ENCODE peak calls at places on chromosomes 6 and 20, in five cellular contexts. A is tibial nerve, I is A549, G is esophagus muscularis mucosa, E is stomach. M is an unnamed sample.

GRCh38 chr6:14365393-14365792 is 247.8 kb downstream of the CD83 start:
- DNase-seq in A (no peak), G (no peak), I (no peak), E (no peak), M (no peak)

GRCh38 chr20:17653835-17654648 is 28.0 kb downstream of the RRBP1 start:
- DNase-seq in E (no peak), G (no peak), A (no peak), I (no peak), M (no peak)

GRCh38 chr6:144411506-144412165 is 126.5 kb downstream of the UTRN start:
- DNase-seq in I (no peak), E (no peak), A (no peak), G (no peak), M (no peak)

GRCh38 chr20:7893019-7893730 is 47.1 kb downstream of the HAO1 start:
- DNase-seq in A (no peak), E (no peak), G (no peak), I (no peak), M (no peak)

GRCh38 chr6:80789912-80790635 is 683.6 kb downstream of the BCKDHB start:
- DNase-seq in E (no peak), A (no peak), I (no peak), G (no peak), M (no peak)

GRCh38 chr6:30688569-30688968 is 2.1 kb upstream of the PPP1R18 start:
- DNase-seq in G (no peak), I (no peak), A (no peak), E (no peak), M (no peak)

GRCh38 chr6:73732845-73733675 is 37.1 kb downstream of the CD109 start:
- DNase-seq in E (peak), G (no peak), A (peak), I (peak), M (no peak)

GRCh38 chr20:12976720-12977633 is 31.8 kb upstream of the SPTLC3 start:
- DNase-seq in A (no peak), G (no peak), E (no peak), I (no peak), M (no peak)

GRCh38 chr20:10671850-10672578 is 1.8 kb downstream of the JAG1 start:
- DNase-seq in A (peak), E (peak), G (no peak), I (no peak), M (no peak)

GRCh38 chr6:148608211-148608951 is 138.4 kb upstream of the UST start:
- DNase-seq in E (no peak), I (peak), G (no peak), A (no peak), M (no peak)

GRCh38 chr20:53888951-53889350 is 181.4 kb downstream of the BCAS1 start:
- DNase-seq in E (no peak), A (no peak), I (no peak), G (no peak), M (no peak)

GRCh38 chr6:87747646-87748045 is 45.6 kb upstream of the AKIRIN2 start:
- DNase-seq in E (no peak), A (no peak), I (no peak), G (no peak), M (no peak)

GRCh38 chr6:5765141-5765760 is 241.5 kb downstream of the NRN1 start:
- DNase-seq in I (no peak), G (no peak), A (no peak), E (no peak), M (no peak)

GRCh38 chr6:73234732-73235131 is 9.4 kb upstream of the KHDC1L start:
- DNase-seq in E (no peak), A (no peak), G (no peak), I (peak), M (no peak)

GRCh38 chr6:154457046-154457713 is 53.3 kb downstream of the CNKSR3 start:
- DNase-seq in G (no peak), A (no peak), E (no peak), I (no peak), M (no peak)

GRCh38 chr6:33592595-33593413 is 12.7 kb upstream of the BAK1 start:
- DNase-seq in A (no peak), E (peak), G (no peak), I (no peak), M (no peak)
- TF ChIP-seq POLR2A in A (no peak), E (no peak), G (no peak), I (no peak), M (no peak)

GRCh38 chr6:32190054-32190945 is at the start of gene PBX2:
- DNase-seq in E (peak), I (peak), G (peak), A (peak), M (peak)

GRCh38 chr6:32189742-32190053 is 304 bp downstream of the PBX2 start:
- DNase-seq in I (no peak), A (no peak), E (no peak), G (no peak), M (no peak)

GRCh38 chr6:32190946-32191677 is 1.1 kb upstream of the PBX2 start:
- DNase-seq in I (no peak), G (no peak), A (no peak), E (no peak), M (no peak)

GRCh38 chr6:32188381-32189081 is 1.5 kb downstream of the PBX2 start:
- DNase-seq in A (no peak), E (no peak), I (no peak), G (no peak), M (no peak)

DNA sequence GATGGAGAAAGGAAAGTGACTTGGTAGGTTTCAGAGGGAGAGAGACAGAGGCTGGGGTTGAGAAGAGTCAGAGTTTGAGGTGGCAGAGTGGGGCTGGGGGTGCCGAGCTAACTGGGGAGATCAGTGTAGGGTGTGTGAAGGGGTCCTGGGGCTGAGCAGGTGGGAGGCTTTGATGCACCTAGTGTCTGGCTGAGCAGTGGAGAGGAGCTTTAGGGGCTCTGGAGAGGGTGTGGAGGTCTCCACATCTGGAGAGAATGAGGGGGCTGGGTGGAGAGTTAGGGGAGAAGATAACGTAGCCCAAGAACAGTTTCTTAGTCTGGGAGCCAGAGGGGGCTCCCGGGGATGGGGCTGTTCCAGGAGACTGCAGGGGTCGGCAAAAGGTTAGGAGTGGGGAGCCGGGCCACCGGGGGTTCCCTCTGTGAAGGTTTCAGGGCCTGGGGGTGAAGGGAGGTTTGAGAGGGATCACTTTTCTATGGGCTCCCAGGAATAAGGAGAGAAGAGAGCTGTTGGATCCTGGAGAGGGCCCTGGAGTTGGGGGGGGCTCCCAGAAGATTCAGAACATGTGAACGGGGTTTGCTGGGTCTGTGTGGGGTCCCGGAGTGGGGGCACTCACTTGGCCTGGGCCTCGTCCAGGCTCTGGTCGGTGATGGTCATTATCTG is 790 bp downstream of the PBX2 start:
- DNase-seq in E (no peak), A (no peak), G (no peak), I (no peak), M (no peak)
- TF ChIP-seq POLR2A in E (no peak), A (no peak), G (no peak), I (no peak), M (no peak)

DNA sequence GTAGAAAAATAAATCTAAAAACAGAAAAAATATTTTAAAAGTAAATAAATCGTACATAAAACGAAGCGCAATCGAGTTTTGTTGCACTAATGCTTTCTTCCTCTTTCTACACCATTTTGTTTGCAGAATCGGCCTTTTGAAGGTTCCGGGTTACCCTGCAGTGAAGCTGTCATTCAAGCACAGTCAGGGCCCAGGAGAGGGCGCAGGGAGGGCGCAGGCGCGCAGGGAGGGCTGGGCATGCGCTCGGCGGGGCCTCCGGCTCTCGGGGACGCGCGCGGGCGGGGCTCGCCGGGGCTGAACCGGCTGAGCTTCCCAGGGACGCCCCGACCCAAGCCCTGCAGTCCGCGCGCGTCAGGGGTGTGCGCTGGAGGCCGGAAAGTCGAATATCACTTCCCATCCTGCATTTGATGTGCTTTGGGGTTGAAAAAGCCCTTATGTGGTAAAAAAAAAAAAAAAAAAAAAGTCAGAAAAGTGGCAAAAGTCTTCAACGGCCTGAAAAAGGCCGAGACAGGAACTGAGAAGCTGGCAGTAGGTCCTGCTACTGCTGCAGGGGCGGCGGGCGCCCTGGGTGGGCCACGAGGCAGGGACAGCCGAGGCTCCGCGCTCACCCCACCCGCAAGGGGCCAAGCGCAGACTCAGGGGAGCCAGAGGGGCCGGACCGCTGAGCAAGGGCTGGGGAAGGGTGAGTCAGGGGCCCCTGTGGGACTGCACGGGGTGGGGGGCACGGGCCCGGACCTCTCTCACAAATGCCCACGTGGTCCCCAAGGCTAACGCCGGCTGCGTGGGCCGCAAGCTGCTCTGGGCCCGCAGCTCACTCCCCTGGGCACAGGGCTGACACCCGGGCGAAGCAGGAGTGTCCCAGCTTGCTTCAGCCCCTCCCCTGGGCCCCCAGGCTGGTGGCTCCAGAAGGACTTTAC is 40.5 kb downstream of the THBS2 start:
- DNase-seq in G (peak), A (peak), I (peak), E (peak), M (peak)
- TF ChIP-seq POLR2A in G (no peak), A (peak), I (peak), E (no peak), M (no peak)

GRCh38 chr20:1368448-1369199 is 24.2 kb downstream of the FKBP1A start:
- DNase-seq in E (no peak), G (peak), I (no peak), A (no peak), M (no peak)
- TF ChIP-seq POLR2A in E (no peak), G (no peak), I (no peak), A (no peak), M (no peak)

GRCh38 chr6:32968770-32969684 is 633 bp downstream of the BRD2 start:
- DNase-seq in E (peak), G (peak), A (peak), I (peak), M (peak)

GRCh38 chr6:32965901-32966300 is 2.5 kb upstream of the BRD2 start:
- DNase-seq in G (peak), E (no peak), A (no peak), I (no peak), M (no peak)

GRCh38 chr6:32969685-32970412 is 1.5 kb downstream of the BRD2 start:
- DNase-seq in G (peak), E (peak), I (peak), A (peak), M (peak)

GRCh38 chr6:32968093-32968769 is at the start of gene BRD2:
- DNase-seq in G (peak), A (peak), E (peak), I (peak), M (no peak)

GRCh38 chr6:32967151-32968091 is 973 bp upstream of the BRD2 start:
- DNase-seq in G (peak), E (no peak), I (peak), A (no peak), M (no peak)
- TF ChIP-seq POLR2A in G (no peak), E (no peak), I (no peak), A (no peak), M (no peak)

DNA sequence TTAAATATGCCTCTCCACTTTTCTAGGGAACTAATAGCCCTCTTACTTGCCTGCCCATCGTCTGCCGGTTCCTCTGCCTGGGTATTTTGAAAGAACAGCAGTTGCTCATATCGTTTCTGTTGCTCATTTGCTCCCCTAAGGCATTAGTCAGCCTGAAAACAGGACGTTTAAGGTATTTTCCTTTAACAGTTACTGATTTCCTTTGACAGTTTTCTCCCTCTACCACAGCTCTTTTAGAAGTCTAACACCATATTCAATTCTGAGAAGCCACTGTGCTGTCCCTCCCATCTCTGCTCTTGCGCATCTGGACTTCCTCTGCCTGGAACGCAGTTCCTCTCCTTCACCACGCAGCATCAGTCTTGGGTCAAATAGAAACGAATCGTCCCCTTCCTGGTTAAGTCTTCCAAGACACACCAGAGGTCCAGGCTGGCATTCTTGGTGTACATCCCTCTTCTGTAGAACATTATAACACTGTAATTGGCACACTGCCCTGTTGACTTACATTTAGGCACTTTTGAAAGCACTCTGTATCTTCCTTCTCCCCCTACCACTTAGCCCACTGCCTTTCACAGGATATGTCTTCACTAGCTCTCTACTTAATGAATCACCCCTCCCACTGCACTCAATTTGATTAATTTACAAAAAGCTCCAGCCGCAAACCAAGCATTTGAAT is 141.0 kb upstream of the CARMIL1 start:
- DNase-seq in I (peak), E (peak), G (no peak), A (no peak), M (no peak)
- TF ChIP-seq POLR2A in I (no peak), E (no peak), G (no peak), A (no peak), M (no peak)

GRCh38 chr6:39792501-39793450 is 600 bp downstream of the DAAM2 start:
- DNase-seq in I (no peak), G (no peak), E (no peak), A (peak), M (no peak)
- TF ChIP-seq POLR2A in I (no peak), G (no peak), E (no peak), A (no peak), M (no peak)

GRCh38 chr20:61878478-61879302 is 187.0 kb downstream of the TAF4 start:
- DNase-seq in I (no peak), A (no peak), G (no peak), E (no peak), M (no peak)

GRCh38 chr20:61881416-61881815 is 184.3 kb downstream of the TAF4 start:
- DNase-seq in A (no peak), I (no peak), E (no peak), G (no peak), M (no peak)

GRCh38 chr20:61880706-61881105 is 185.0 kb downstream of the TAF4 start:
- DNase-seq in E (no peak), G (no peak), A (no peak), I (no peak), M (no peak)

GRCh38 chr20:61879303-61879620 is 186.4 kb downstream of the TAF4 start:
- DNase-seq in A (no peak), I (no peak), G (no peak), E (no peak), M (no peak)

GRCh38 chr20:61879694-61880093 is 186.0 kb downstream of the TAF4 start:
- DNase-seq in G (no peak), A (no peak), E (no peak), I (no peak), M (no peak)
- TF ChIP-seq POLR2A in G (no peak), A (no peak), E (no peak), I (no peak), M (no peak)